ENCODE peak calls at places on chromosome 19, in four cellular contexts. One of them, this sample, is unnamed.

GRCh38 chr19:34403784-34404108 is 453 bp upstream of the PDCD2L start:
- DNase-seq in GM12878: no peak
- DNase-seq in GM12891: no peak
- DNase-seq in K562: no peak
- DNase-seq in this sample: no peak

GRCh38 chr19:4493929-4494690 is 22.0 kb downstream of the HDGFL2 start:
- DNase-seq in GM12878: no peak
- DNase-seq in GM12891: no peak
- DNase-seq in K562: no peak
- DNase-seq in this sample: no peak

GRCh38 chr19:31175564-31176348 is 173.5 kb downstream of the TSHZ3 start:
- DNase-seq in GM12878: no peak
- DNase-seq in GM12891: no peak
- DNase-seq in K562: no peak
- DNase-seq in this sample: no peak

GRCh38 chr19:33755314-33756020 is 41.2 kb upstream of the KCTD15 start:
- DNase-seq in GM12878: no peak
- DNase-seq in GM12891: no peak
- DNase-seq in K562: no peak
- DNase-seq in this sample: no peak

GRCh38 chr19:39502640-39503417 is 4.1 kb downstream of the DLL3 start:
- DNase-seq in GM12878: no peak
- DNase-seq in GM12891: peak; percentile 91
- DNase-seq in K562: peak; percentile 91
- DNase-seq in this sample: peak; percentile 73

GRCh38 chr19:20558011-20558410 is 7.6 kb downstream of the ZNF737 start:
- DNase-seq in GM12878: no peak
- DNase-seq in GM12891: no peak
- DNase-seq in K562: no peak
- DNase-seq in this sample: no peak

GRCh38 chr19:29484876-29485275 is 40.9 kb upstream of the VSTM2B start:
- DNase-seq in GM12878: no peak
- DNase-seq in GM12891: no peak
- DNase-seq in K562: no peak
- DNase-seq in this sample: no peak

GRCh38 chr19:43532571-43532961 is 422 bp upstream of the ZNF575 start:
- DNase-seq in GM12878: no peak
- DNase-seq in GM12891: no peak
- DNase-seq in K562: no peak
- DNase-seq in this sample: no peak

GRCh38 chr19:38173324-38174041 is 50.5 kb downstream of the DPF1 start:
- DNase-seq in GM12878: no peak
- DNase-seq in GM12891: no peak
- DNase-seq in K562: no peak
- DNase-seq in this sample: no peak

GRCh38 chr19:19531951-19532805 is 3.5 kb downstream of the YJEFN3 start:
- DNase-seq in GM12878: no peak
- DNase-seq in GM12891: peak; percentile 87
- DNase-seq in K562: peak; percentile 80
- DNase-seq in this sample: peak; percentile 55

GRCh38 chr19:2613507-2614295 is 88.8 kb downstream of the GNG7 start:
- DNase-seq in GM12878: no peak
- DNase-seq in GM12891: no peak
- DNase-seq in K562: peak; percentile 71
- DNase-seq in this sample: no peak

GRCh38 chr19:52638601-52639000 is 446 bp upstream of the ZNF83 start:
- DNase-seq in GM12878: no peak
- DNase-seq in GM12891: peak; percentile 16
- DNase-seq in K562: peak; percentile 32
- DNase-seq in this sample: no peak

GRCh38 chr19:6066661-6067646 is 43.3 kb downstream of the RFX2 start:
- DNase-seq in GM12878: no peak
- DNase-seq in GM12891: no peak
- DNase-seq in K562: peak; percentile 56
- DNase-seq in this sample: peak; percentile 86

GRCh38 chr19:5292453-5292842 is 48.2 kb downstream of the PTPRS start:
- DNase-seq in GM12878: no peak
- DNase-seq in GM12891: no peak
- DNase-seq in K562: no peak
- DNase-seq in this sample: no peak

GRCh38 chr19:16416574-16416973 is 55.2 kb downstream of the EPS15L1 start:
- DNase-seq in GM12878: no peak
- DNase-seq in GM12891: no peak
- DNase-seq in K562: no peak
- DNase-seq in this sample: no peak

GRCh38 chr19:28556371-28556770 is 656.6 kb downstream of the UQCRFS1 start:
- DNase-seq in GM12878: no peak
- DNase-seq in GM12891: no peak
- DNase-seq in K562: no peak
- DNase-seq in this sample: no peak

GRCh38 chr19:47637550-47637949 is 28.6 kb downstream of the BICRA start:
- DNase-seq in GM12878: no peak
- DNase-seq in GM12891: no peak
- DNase-seq in K562: no peak
- DNase-seq in this sample: peak; percentile 3

GRCh38 chr19:47675271-47675670 is 38.0 kb upstream of the EHD2 start:
- DNase-seq in GM12878: no peak
- DNase-seq in GM12891: no peak
- DNase-seq in K562: no peak
- DNase-seq in this sample: no peak

GRCh38 chr19:9149976-9150375 is 9.8 kb downstream of the ZNF317 start:
- DNase-seq in GM12878: no peak
- DNase-seq in GM12891: no peak
- DNase-seq in K562: no peak
- DNase-seq in this sample: no peak

GRCh38 chr19:42023121-42023942 is 29.3 kb upstream of the ATP1A3 start:
- DNase-seq in GM12878: no peak
- DNase-seq in GM12891: no peak
- DNase-seq in K562: peak; percentile 64
- DNase-seq in this sample: no peak

GRCh38 chr19:38975214-38975860 is at the start of gene FBXO17:
- DNase-seq in GM12878: no peak
- DNase-seq in GM12891: no peak
- DNase-seq in K562: peak; percentile 91
- DNase-seq in this sample: no peak

GRCh38 chr19:1122972-1123363 is 19.2 kb downstream of the GPX4 start:
- DNase-seq in GM12878: no peak
- DNase-seq in GM12891: peak; percentile 98
- DNase-seq in K562: peak; percentile 99
- DNase-seq in this sample: no peak

GRCh38 chr19:36115453-36116343 is at the start of gene TBCB:
- DNase-seq in GM12878: no peak
- DNase-seq in GM12891: peak; percentile 86
- DNase-seq in K562: peak; percentile 94
- DNase-seq in this sample: peak; percentile 27

GRCh38 chr19:497476-497860 is 1.2 kb downstream of the MADCAM1 start:
- DNase-seq in GM12878: no peak
- DNase-seq in GM12891: no peak
- DNase-seq in K562: no peak
- DNase-seq in this sample: no peak

GRCh38 chr19:55305491-55305890 is 19.6 kb downstream of the TMEM150B start:
- DNase-seq in GM12878: no peak
- DNase-seq in GM12891: peak; percentile 59
- DNase-seq in K562: peak; percentile 80
- DNase-seq in this sample: peak; percentile 45
- TF ChIP-seq SPI1 in GM12878: no peak
- TF ChIP-seq SPI1 in GM12891: no peak
- TF ChIP-seq SPI1 in K562: peak; percentile 11
- TF ChIP-seq SPI1 in this sample: peak; percentile 23

GRCh38 chr19:17576758-17577532 is 21.5 kb downstream of the COLGALT1 start:
- DNase-seq in GM12878: no peak
- DNase-seq in GM12891: peak; percentile 60
- DNase-seq in K562: peak; percentile 97
- DNase-seq in this sample: no peak
- TF ChIP-seq SPI1 in GM12878: no peak
- TF ChIP-seq SPI1 in GM12891: no peak
- TF ChIP-seq SPI1 in K562: no peak
- TF ChIP-seq SPI1 in this sample: no peak

GRCh38 chr19:18317998-18318800 is 4.7 kb downstream of the LSM4 start:
- DNase-seq in GM12878: no peak
- DNase-seq in GM12891: no peak
- DNase-seq in K562: peak; percentile 51
- DNase-seq in this sample: peak; percentile 84
- TF ChIP-seq SPI1 in GM12878: no peak
- TF ChIP-seq SPI1 in GM12891: no peak
- TF ChIP-seq SPI1 in K562: no peak
- TF ChIP-seq SPI1 in this sample: peak; percentile 21

GRCh38 chr19:7905298-7905697 is 1.6 kb downstream of the MAP2K7 start:
- DNase-seq in GM12878: no peak
- DNase-seq in GM12891: no peak
- DNase-seq in K562: no peak
- DNase-seq in this sample: no peak
- TF ChIP-seq SPI1 in GM12878: no peak
- TF ChIP-seq SPI1 in GM12891: no peak
- TF ChIP-seq SPI1 in K562: no peak
- TF ChIP-seq SPI1 in this sample: no peak